ENCODE peak calls at places on chromosome 20, in five cellular contexts. U is activated CD8-positive, alpha-beta memory T cell treated with anti-CD3 and anti-CD28 coated beads, Interleukin-2, amount 50 U/mL, for 4 hours; O is astrocyte; L is ELR; Q is ACHN. T is an unnamed sample.

GRCh38 chr20:60715172-60715571 is 536.9 kb upstream of the CDH4 start:
- DNase-seq in O (no peak), Q (peak; percentile 3), L (peak; percentile 3), U (no peak), T (no peak)

GRCh38 chr20:57698191-57698866 is 11.5 kb downstream of the PMEPA1 start:
- DNase-seq in U (peak; percentile 56), O (peak; percentile 99), L (peak; percentile 98), Q (peak; percentile 96), T (no peak)

GRCh38 chr20:61927826-61928541 is 137.7 kb downstream of the TAF4 start:
- DNase-seq in O (no peak), L (no peak), Q (no peak), U (no peak), T (no peak)

GRCh38 chr20:61806314-61806713 is 259.4 kb downstream of the TAF4 start:
- DNase-seq in L (no peak), O (no peak), U (no peak), Q (no peak), T (no peak)

GRCh38 chr20:48294942-48295341 is 509.7 kb upstream of the SULF2 start:
- DNase-seq in O (no peak), Q (no peak), L (no peak), U (no peak), T (no peak)

GRCh38 chr20:25277051-25277801 is 29.3 kb downstream of the PYGB start:
- DNase-seq in U (peak; percentile 10), O (no peak), L (no peak), Q (no peak), T (no peak)

GRCh38 chr20:64133951-64134407 is 26.6 kb upstream of the NPBWR2 start:
- DNase-seq in L (peak; percentile 25), Q (no peak), U (peak; percentile 8), O (no peak), T (peak; percentile 25)

GRCh38 chr20:4272225-4272624 is 256.9 kb upstream of the RNF24 start:
- DNase-seq in L (peak; percentile 17), U (no peak), O (no peak), Q (no peak), T (no peak)

GRCh38 chr20:17741220-17741619 is 41.5 kb downstream of the BANF2 start:
- DNase-seq in L (no peak), U (no peak), O (no peak), Q (no peak), T (no peak)

GRCh38 chr20:50403565-50404418 is 106.4 kb upstream of the PTPN1 start:
- DNase-seq in Q (no peak), L (no peak), U (no peak), O (no peak), T (no peak)

GRCh38 chr20:9483131-9483530 is 31.3 kb upstream of the LAMP5 start:
- DNase-seq in L (no peak), Q (no peak), O (no peak), U (no peak), T (no peak)

GRCh38 chr20:25041813-25042530 is 16.0 kb downstream of the ACSS1 start:
- DNase-seq in O (no peak), U (no peak), Q (no peak), L (no peak), T (no peak)

GRCh38 chr20:4972506-4973251 is 28.6 kb downstream of the SLC23A2 start:
- DNase-seq in L (no peak), Q (peak; percentile 4), U (no peak), O (no peak), T (no peak)

GRCh38 chr20:31691646-31692275 is 30.9 kb downstream of the BCL2L1 start:
- DNase-seq in L (no peak), Q (no peak), U (no peak), O (peak; percentile 80), T (no peak)

GRCh38 chr20:4006640-4007039 is 8.7 kb downstream of the RNF24 start:
- DNase-seq in Q (no peak), L (no peak), U (no peak), O (peak; percentile 49), T (no peak)

GRCh38 chr20:45363611-45364492 is 896 bp downstream of the SYS1 start:
- DNase-seq in O (no peak), Q (no peak), L (peak; percentile 27), U (no peak), T (no peak)

GRCh38 chr20:56778765-56779195 is 149.7 kb downstream of the TFAP2C start:
- DNase-seq in Q (no peak), O (peak; percentile 38), U (no peak), L (no peak), T (no peak)

GRCh38 chr20:53643031-53643832 is 49.6 kb upstream of the ZNF217 start:
- DNase-seq in Q (peak; percentile 69), O (peak; percentile 83), L (peak; percentile 92), U (peak; percentile 59), T (peak; percentile 74)

GRCh38 chr20:3786126-3786484 is 435 bp downstream of the CENPB start:
- DNase-seq in L (peak; percentile 72), U (no peak), Q (peak; percentile 54), O (peak; percentile 53), T (no peak)

GRCh38 chr20:37464173-37464572 is 56.9 kb upstream of the NNAT start:
- DNase-seq in O (no peak), L (no peak), Q (no peak), U (no peak), T (no peak)

GRCh38 chr20:32435449-32436107 is 77.4 kb downstream of the ASXL1 start:
- DNase-seq in U (no peak), Q (no peak), O (no peak), L (no peak), T (peak; percentile 31)

GRCh38 chr20:48586728-48587127 is 241.1 kb downstream of the PREX1 start:
- DNase-seq in O (no peak), U (no peak), Q (no peak), L (no peak), T (no peak)

GRCh38 chr20:15675813-15676484 is 897.3 kb downstream of the KIF16B start:
- DNase-seq in Q (no peak), O (no peak), U (no peak), L (no peak), T (no peak)

GRCh38 chr20:25090492-25091429 is 8.8 kb upstream of the VSX1 start:
- DNase-seq in L (no peak), Q (no peak), U (peak; percentile 57), O (no peak), T (no peak)